ENCODE peak calls at places on chromosomes 7 and 10, in four cellular contexts. P is RWPE1; J is HT-29; F is effector CD4-positive, alpha-beta T cell. V is an unnamed sample.

GRCh38 chr10:3065622-3066021 is 1.7 kb upstream of the PFKP start:
- DNase-seq in P (no peak), J (no peak), F (no peak), V (no peak)

GRCh38 chr10:47339759-47340612 is 8.2 kb upstream of the RBP3 start:
- DNase-seq in P (no peak), J (no peak), F (no peak), V (no peak)

GRCh38 chr7:155289107-155289506 is 8.6 kb upstream of the INSIG1 start:
- DNase-seq in P (no peak), J (no peak), F (no peak), V (no peak)

GRCh38 chr7:18317956-18318355 is 177.6 kb upstream of the HDAC9 start:
- DNase-seq in P (no peak), J (no peak), F (no peak), V (no peak)

GRCh38 chr7:24702674-24703235 is 54.5 kb downstream of the GSDME start:
- DNase-seq in P (no peak), J (no peak), F (no peak), V (no peak)

GRCh38 chr7:108077714-108078113 is 52.4 kb downstream of the LAMB4 start:
- DNase-seq in P (no peak), J (no peak), F (no peak), V (no peak)

GRCh38 chr10:71774916-71775702 is 1.8 kb upstream of the VSIR start:
- DNase-seq in P (no peak), J (no peak), F (no peak), V (peak)

GRCh38 chr10:74282853-74283205 is 131.8 kb downstream of the ADK start:
- DNase-seq in P (peak), J (no peak), F (no peak), V (no peak)

GRCh38 chr7:82229164-82229563 is 214.4 kb downstream of the CACNA2D1 start:
- DNase-seq in P (no peak), J (no peak), F (no peak), V (no peak)

GRCh38 chr10:75197906-75198305 is 12.7 kb upstream of the VDAC2 start:
- DNase-seq in P (no peak), J (no peak), F (no peak), V (no peak)

GRCh38 chr7:51148216-51148615 is 168.4 kb downstream of the COBL start:
- DNase-seq in P (no peak), J (no peak), F (no peak), V (no peak)

GRCh38 chr7:30143748-30144251 is 9.0 kb downstream of the MTURN start:
- DNase-seq in P (peak), J (no peak), F (no peak), V (no peak)

GRCh38 chr10:102175415-102175814 is 23.2 kb downstream of the NOLC1 start:
- DNase-seq in P (no peak), J (no peak), F (no peak), V (no peak)

GRCh38 chr7:2233876-2234275 is 1.1 kb upstream of the MAD1L1 start:
- DNase-seq in P (no peak), J (no peak), F (no peak), V (no peak)

GRCh38 chr10:79264942-79265341 is 82.3 kb upstream of the PPIF start:
- DNase-seq in P (peak), J (peak), F (no peak), V (peak)

GRCh38 chr10:61047788-61048560 is 104.0 kb upstream of the RHOBTB1 start:
- DNase-seq in P (no peak), J (no peak), F (no peak), V (no peak)

GRCh38 chr7:11613292-11613930 is 218.6 kb downstream of the THSD7A start:
- DNase-seq in P (no peak), J (no peak), F (no peak), V (no peak)

GRCh38 chr7:30321992-30322637 is 37.7 kb downstream of the ZNRF2 start:
- DNase-seq in P (no peak), J (no peak), F (no peak), V (no peak)

GRCh38 chr7:105808703-105809590 is 67.5 kb downstream of the ATXN7L1 start:
- DNase-seq in P (peak), J (peak), F (peak), V (no peak)

GRCh38 chr10:131935260-131935659 is 34.5 kb downstream of the PPP2R2D start:
- DNase-seq in P (no peak), J (no peak), F (no peak), V (no peak)

GRCh38 chr10:35961501-35961900 is 319.4 kb upstream of the FZD8 start:
- DNase-seq in P (no peak), J (no peak), F (no peak), V (no peak)

GRCh38 chr7:77327932-77328628 is 88.1 kb downstream of the GSAP start:
- DNase-seq in P (no peak), J (no peak), F (no peak), V (peak)

GRCh38 chr10:121260383-121260782 is 337.9 kb downstream of the FGFR2 start:
- DNase-seq in P (peak), J (peak), F (no peak), V (no peak)

GRCh38 chr7:33578166-33578565 is 327.2 kb upstream of the BMPER start:
- DNase-seq in P (peak), J (no peak), F (no peak), V (no peak)

GRCh38 chr7:44466300-44467216 is 23.9 kb downstream of the NUDCD3 start:
- DNase-seq in P (no peak), J (no peak), F (no peak), V (no peak)

GRCh38 chr10:62734781-62735463 is 69.6 kb upstream of the ADO start:
- DNase-seq in P (no peak), J (no peak), F (no peak), V (no peak)

GRCh38 chr10:25465582-25466372 is 291.0 kb downstream of the GPR158 start:
- DNase-seq in P (no peak), J (peak), F (no peak), V (no peak)

GRCh38 chr7:35604595-35604994 is 90.3 kb downstream of the HERPUD2 start:
- DNase-seq in P (no peak), J (no peak), F (no peak), V (no peak)

GRCh38 chr10:1043532-1043995 is 5.4 kb downstream of the IDI1 start:
- DNase-seq in P (no peak), J (no peak), F (no peak), V (peak)

GRCh38 chr7:25656071-25656470 is 427.8 kb upstream of the NPVF start:
- DNase-seq in P (no peak), J (no peak), F (no peak), V (no peak)

GRCh38 chr7:94907420-94908203 is at the start of gene PPP1R9A:
- DNase-seq in P (peak), J (peak), F (no peak), V (peak)

GRCh38 chr10:36492590-36493510 is 632.5 kb upstream of the ANKRD30A start:
- DNase-seq in P (no peak), J (no peak), F (no peak), V (no peak)

GRCh38 chr7:130926021-130926691 is 192.1 kb upstream of the KLF14 start:
- DNase-seq in P (no peak), J (peak), F (no peak), V (no peak)

GRCh38 chr10:47079177-47079580 is 168.0 kb downstream of the PTPN20 start:
- DNase-seq in P (no peak), J (no peak), F (no peak), V (no peak)

GRCh38 chr10:68081916-68082315 is 6.8 kb upstream of the HERC4 start:
- DNase-seq in P (no peak), J (no peak), F (no peak), V (no peak)

GRCh38 chr7:37921340-37921805 is 933 bp downstream of the EPDR1 start:
- DNase-seq in P (no peak), J (no peak), F (no peak), V (peak)

GRCh38 chr10:94397549-94398370 is 4.6 kb upstream of the TBC1D12 start:
- DNase-seq in P (peak), J (no peak), F (no peak), V (no peak)